ENCODE peak calls at places on chromosomes 7 and 10, in seven cellular contexts. One of them, this sample, is unnamed.

GRCh38 chr7:115548756-115549155 is 481.8 kb downstream of the TFEC start:
- DNase-seq in tibial artery: no peak
- DNase-seq in breast epithelium: no peak
- DNase-seq in CD8-positive, alpha-beta memory T cell: no peak
- DNase-seq in caudate nucleus: no peak
- DNase-seq in neural progenitor cell: no peak
- DNase-seq in colonic mucosa: no peak
- DNase-seq in this sample: no peak

GRCh38 chr7:143892527-143893300 is 9.3 kb downstream of the TCAF1 start:
- DNase-seq in CD8-positive, alpha-beta memory T cell: no peak
- DNase-seq in colonic mucosa: no peak
- DNase-seq in caudate nucleus: no peak
- DNase-seq in tibial artery: no peak
- DNase-seq in neural progenitor cell: peak; percentile 66
- DNase-seq in breast epithelium: no peak
- DNase-seq in this sample: no peak

GRCh38 chr10:114576716-114577115 is 81.4 kb downstream of the ABLIM1 start:
- DNase-seq in breast epithelium: no peak
- DNase-seq in neural progenitor cell: no peak
- DNase-seq in CD8-positive, alpha-beta memory T cell: no peak
- DNase-seq in tibial artery: no peak
- DNase-seq in colonic mucosa: no peak
- DNase-seq in caudate nucleus: no peak
- DNase-seq in this sample: no peak

GRCh38 chr7:85341973-85342372 is 155.1 kb upstream of the SEMA3D start:
- DNase-seq in caudate nucleus: no peak
- DNase-seq in CD8-positive, alpha-beta memory T cell: no peak
- DNase-seq in colonic mucosa: no peak
- DNase-seq in neural progenitor cell: peak; percentile 5
- DNase-seq in tibial artery: no peak
- DNase-seq in breast epithelium: no peak
- DNase-seq in this sample: no peak

GRCh38 chr10:126935263-126935946 is 30.2 kb downstream of the DOCK1 start:
- DNase-seq in tibial artery: no peak
- DNase-seq in CD8-positive, alpha-beta memory T cell: no peak
- DNase-seq in breast epithelium: peak; percentile 17
- DNase-seq in caudate nucleus: no peak
- DNase-seq in neural progenitor cell: no peak
- DNase-seq in colonic mucosa: no peak
- DNase-seq in this sample: no peak

GRCh38 chr7:133850497-133851070 is 276.6 kb upstream of the LRGUK start:
- DNase-seq in neural progenitor cell: no peak
- DNase-seq in colonic mucosa: no peak
- DNase-seq in CD8-positive, alpha-beta memory T cell: no peak
- DNase-seq in tibial artery: no peak
- DNase-seq in caudate nucleus: no peak
- DNase-seq in breast epithelium: no peak
- DNase-seq in this sample: no peak

GRCh38 chr7:129958643-129959479 is 6.1 kb upstream of the UBE2H start:
- DNase-seq in colonic mucosa: peak; percentile 71
- DNase-seq in breast epithelium: no peak
- DNase-seq in tibial artery: no peak
- DNase-seq in caudate nucleus: no peak
- DNase-seq in neural progenitor cell: no peak
- DNase-seq in CD8-positive, alpha-beta memory T cell: no peak
- DNase-seq in this sample: no peak

GRCh38 chr7:2613926-2614613 is 17.7 kb upstream of the TTYH3 start:
- DNase-seq in breast epithelium: no peak
- DNase-seq in colonic mucosa: no peak
- DNase-seq in CD8-positive, alpha-beta memory T cell: no peak
- DNase-seq in caudate nucleus: no peak
- DNase-seq in tibial artery: peak; percentile 87
- DNase-seq in neural progenitor cell: no peak
- DNase-seq in this sample: no peak

GRCh38 chr7:108094933-108095710 is 35.0 kb downstream of the LAMB4 start:
- DNase-seq in colonic mucosa: peak; percentile 77
- DNase-seq in neural progenitor cell: no peak
- DNase-seq in caudate nucleus: no peak
- DNase-seq in breast epithelium: no peak
- DNase-seq in CD8-positive, alpha-beta memory T cell: no peak
- DNase-seq in tibial artery: peak; percentile 43
- DNase-seq in this sample: no peak

GRCh38 chr7:2640858-2641257 is 9.1 kb downstream of the TTYH3 start:
- DNase-seq in tibial artery: no peak
- DNase-seq in CD8-positive, alpha-beta memory T cell: no peak
- DNase-seq in breast epithelium: no peak
- DNase-seq in neural progenitor cell: no peak
- DNase-seq in caudate nucleus: no peak
- DNase-seq in colonic mucosa: no peak
- DNase-seq in this sample: no peak

GRCh38 chr10:133196936-133197758 is 32.9 kb upstream of the UTF1 start:
- DNase-seq in breast epithelium: no peak
- DNase-seq in neural progenitor cell: no peak
- DNase-seq in tibial artery: no peak
- DNase-seq in colonic mucosa: no peak
- DNase-seq in CD8-positive, alpha-beta memory T cell: no peak
- DNase-seq in caudate nucleus: no peak
- DNase-seq in this sample: no peak

GRCh38 chr10:11104772-11105675 is 87.4 kb downstream of the CELF2 start:
- DNase-seq in tibial artery: no peak
- DNase-seq in colonic mucosa: no peak
- DNase-seq in caudate nucleus: no peak
- DNase-seq in CD8-positive, alpha-beta memory T cell: peak; percentile 7
- DNase-seq in breast epithelium: no peak
- DNase-seq in neural progenitor cell: no peak
- DNase-seq in this sample: no peak

GRCh38 chr7:79785556-79785955 is 332.1 kb upstream of the MAGI2 start:
- DNase-seq in CD8-positive, alpha-beta memory T cell: no peak
- DNase-seq in tibial artery: no peak
- DNase-seq in colonic mucosa: no peak
- DNase-seq in neural progenitor cell: no peak
- DNase-seq in caudate nucleus: no peak
- DNase-seq in breast epithelium: no peak
- DNase-seq in this sample: no peak

GRCh38 chr7:149820622-149821190 is 17.5 kb upstream of the ZNF862 start:
- DNase-seq in breast epithelium: no peak
- DNase-seq in caudate nucleus: no peak
- DNase-seq in tibial artery: no peak
- DNase-seq in colonic mucosa: no peak
- DNase-seq in neural progenitor cell: no peak
- DNase-seq in CD8-positive, alpha-beta memory T cell: no peak
- DNase-seq in this sample: no peak

GRCh38 chr7:23604296-23604640 is 7.1 kb downstream of the CCDC126 start:
- DNase-seq in neural progenitor cell: no peak
- DNase-seq in caudate nucleus: no peak
- DNase-seq in breast epithelium: no peak
- DNase-seq in colonic mucosa: no peak
- DNase-seq in CD8-positive, alpha-beta memory T cell: no peak
- DNase-seq in tibial artery: no peak
- DNase-seq in this sample: no peak

GRCh38 chr7:49001610-49002033 is 77.3 kb downstream of the CDC14C start:
- DNase-seq in colonic mucosa: peak; percentile 37
- DNase-seq in tibial artery: no peak
- DNase-seq in breast epithelium: no peak
- DNase-seq in neural progenitor cell: peak; percentile 75
- DNase-seq in CD8-positive, alpha-beta memory T cell: no peak
- DNase-seq in caudate nucleus: no peak
- DNase-seq in this sample: no peak

GRCh38 chr10:124534231-124534798 is 72.7 kb downstream of the LHPP start:
- DNase-seq in caudate nucleus: no peak
- DNase-seq in colonic mucosa: no peak
- DNase-seq in neural progenitor cell: peak; percentile 60
- DNase-seq in breast epithelium: peak; percentile 70
- DNase-seq in tibial artery: peak; percentile 38
- DNase-seq in CD8-positive, alpha-beta memory T cell: no peak
- DNase-seq in this sample: peak; percentile 69

GRCh38 chr10:99681553-99681952 is 22.2 kb downstream of the ENTPD7 start:
- DNase-seq in breast epithelium: no peak
- DNase-seq in caudate nucleus: no peak
- DNase-seq in neural progenitor cell: no peak
- DNase-seq in tibial artery: no peak
- DNase-seq in colonic mucosa: no peak
- DNase-seq in CD8-positive, alpha-beta memory T cell: no peak
- DNase-seq in this sample: no peak

GRCh38 chr7:130151591-130152269 is 53.5 kb downstream of the TMEM209 start:
- DNase-seq in breast epithelium: no peak
- DNase-seq in tibial artery: no peak
- DNase-seq in neural progenitor cell: no peak
- DNase-seq in colonic mucosa: no peak
- DNase-seq in caudate nucleus: no peak
- DNase-seq in CD8-positive, alpha-beta memory T cell: peak; percentile 48
- DNase-seq in this sample: no peak

GRCh38 chr7:30652132-30652531 is 30.1 kb downstream of the CRHR2 start:
- DNase-seq in tibial artery: no peak
- DNase-seq in caudate nucleus: no peak
- DNase-seq in neural progenitor cell: no peak
- DNase-seq in CD8-positive, alpha-beta memory T cell: no peak
- DNase-seq in colonic mucosa: no peak
- DNase-seq in breast epithelium: no peak
- DNase-seq in this sample: no peak

GRCh38 chr10:25758041-25758457 is 176.0 kb upstream of the MYO3A start:
- DNase-seq in CD8-positive, alpha-beta memory T cell: no peak
- DNase-seq in colonic mucosa: no peak
- DNase-seq in caudate nucleus: peak; percentile 26
- DNase-seq in breast epithelium: no peak
- DNase-seq in neural progenitor cell: peak; percentile 59
- DNase-seq in tibial artery: no peak
- DNase-seq in this sample: no peak

GRCh38 chr7:150721970-150722373 is 5.6 kb downstream of the GIMAP1 start:
- DNase-seq in caudate nucleus: no peak
- DNase-seq in breast epithelium: no peak
- DNase-seq in colonic mucosa: no peak
- DNase-seq in neural progenitor cell: no peak
- DNase-seq in CD8-positive, alpha-beta memory T cell: no peak
- DNase-seq in tibial artery: no peak
- DNase-seq in this sample: no peak

GRCh38 chr7:117719377-117719776 is 153.9 kb downstream of the CTTNBP2 start:
- DNase-seq in colonic mucosa: no peak
- DNase-seq in tibial artery: no peak
- DNase-seq in breast epithelium: no peak
- DNase-seq in caudate nucleus: no peak
- DNase-seq in neural progenitor cell: no peak
- DNase-seq in CD8-positive, alpha-beta memory T cell: no peak
- DNase-seq in this sample: no peak

GRCh38 chr7:5776894-5777645 is 4.4 kb downstream of the RNF216 start:
- DNase-seq in neural progenitor cell: no peak
- DNase-seq in CD8-positive, alpha-beta memory T cell: peak; percentile 21
- DNase-seq in colonic mucosa: no peak
- DNase-seq in caudate nucleus: no peak
- DNase-seq in breast epithelium: peak; percentile 17
- DNase-seq in tibial artery: no peak
- DNase-seq in this sample: no peak
- H3K27ac ChIP-seq in neural progenitor cell: no peak overlapping the region
- H3K27ac ChIP-seq in CD8-positive, alpha-beta memory T cell: peak overlapping the region; percentile 1
- H3K27ac ChIP-seq in colonic mucosa: no peak overlapping the region
- H3K27ac ChIP-seq in caudate nucleus: no peak overlapping the region
- H3K27ac ChIP-seq in breast epithelium: no peak overlapping the region
- H3K27ac ChIP-seq in tibial artery: no peak overlapping the region
- H3K27ac ChIP-seq in this sample: no peak overlapping the region

GRCh38 chr7:50206521-50207250 is 97.8 kb upstream of the IKZF1 start:
- DNase-seq in neural progenitor cell: no peak
- DNase-seq in breast epithelium: no peak
- DNase-seq in colonic mucosa: no peak
- DNase-seq in caudate nucleus: no peak
- DNase-seq in tibial artery: no peak
- DNase-seq in CD8-positive, alpha-beta memory T cell: peak; percentile 80
- DNase-seq in this sample: no peak
- H3K27ac ChIP-seq in neural progenitor cell: no peak overlapping the region
- H3K27ac ChIP-seq in breast epithelium: no peak overlapping the region
- H3K27ac ChIP-seq in colonic mucosa: no peak overlapping the region
- H3K27ac ChIP-seq in caudate nucleus: no peak overlapping the region
- H3K27ac ChIP-seq in tibial artery: no peak overlapping the region
- H3K27ac ChIP-seq in CD8-positive, alpha-beta memory T cell: no peak overlapping the region
- H3K27ac ChIP-seq in this sample: no peak overlapping the region

DNA sequence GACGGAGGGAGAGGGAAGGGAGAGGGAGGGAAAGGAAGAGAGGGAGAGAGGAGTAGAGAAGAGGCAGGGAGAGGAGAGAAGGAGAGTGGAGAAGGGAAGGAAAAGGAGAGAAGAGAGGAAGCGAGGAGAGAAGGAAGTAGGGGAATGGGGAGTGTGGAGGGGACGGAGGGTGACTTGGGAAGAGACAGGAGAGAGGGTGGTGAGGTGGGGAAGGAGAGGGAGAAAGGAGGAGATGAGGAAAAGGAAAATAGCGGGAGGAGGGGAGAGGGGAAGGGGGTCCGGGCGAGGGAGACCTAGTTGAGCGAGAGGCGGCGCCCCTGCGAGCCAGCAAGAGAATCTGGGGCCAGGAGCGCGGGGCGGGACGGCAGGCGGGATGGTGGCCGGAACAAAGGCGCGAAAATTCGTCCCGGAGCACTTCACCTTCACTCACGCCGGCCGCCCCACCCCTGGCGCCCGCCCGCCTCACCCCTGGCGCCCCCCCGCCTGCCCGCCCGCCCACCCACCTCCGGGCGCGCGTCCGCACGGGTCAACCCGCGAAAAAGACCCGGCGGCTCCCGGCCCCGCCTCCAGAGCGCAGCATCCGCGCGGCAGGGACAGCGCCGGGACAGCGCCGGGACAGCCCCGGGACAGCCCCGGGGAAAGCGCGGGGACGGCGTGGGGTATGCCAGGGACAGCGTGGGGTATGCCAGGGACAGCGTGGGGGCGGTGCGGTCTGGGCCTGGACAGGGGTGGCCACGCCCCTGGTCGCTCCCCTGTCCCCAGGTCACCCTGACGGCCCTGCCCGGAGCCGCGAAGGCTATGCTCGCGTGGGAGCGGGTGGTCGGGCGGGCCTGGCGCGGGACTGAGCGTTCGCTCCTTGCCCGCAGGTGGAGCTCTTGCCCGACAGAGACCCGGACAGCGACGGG is 4.2 kb downstream of the VSTM2A start:
- DNase-seq in CD8-positive, alpha-beta memory T cell: no peak
- DNase-seq in colonic mucosa: no peak
- DNase-seq in breast epithelium: no peak
- DNase-seq in tibial artery: no peak
- DNase-seq in neural progenitor cell: peak; percentile 89
- DNase-seq in caudate nucleus: no peak
- DNase-seq in this sample: no peak
- H3K27ac ChIP-seq in CD8-positive, alpha-beta memory T cell: no peak overlapping the region
- H3K27ac ChIP-seq in colonic mucosa: no peak overlapping the region
- H3K27ac ChIP-seq in breast epithelium: no peak overlapping the region
- H3K27ac ChIP-seq in tibial artery: no peak overlapping the region
- H3K27ac ChIP-seq in neural progenitor cell: no peak overlapping the region
- H3K27ac ChIP-seq in caudate nucleus: no peak overlapping the region
- H3K27ac ChIP-seq in this sample: no peak overlapping the region

DNA sequence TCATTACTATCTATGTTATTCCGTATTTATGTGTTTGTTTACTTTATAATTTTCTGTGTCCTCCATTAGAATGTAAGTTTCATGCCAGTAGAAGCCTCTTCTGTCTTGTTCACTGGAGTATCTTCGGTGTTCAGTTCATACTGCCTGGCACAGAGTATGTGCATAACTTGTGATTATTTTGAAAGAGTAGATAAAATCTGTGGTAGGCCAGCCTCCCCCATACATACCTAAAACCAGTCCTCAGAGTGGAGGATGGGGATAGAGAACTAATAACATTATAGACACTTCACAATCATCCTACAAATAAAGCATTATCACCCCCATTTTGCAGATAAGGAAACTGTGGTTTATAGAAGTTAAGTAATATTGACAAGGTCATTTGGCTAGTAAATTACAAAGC is 28.0 kb downstream of the VIM start:
- DNase-seq in CD8-positive, alpha-beta memory T cell: no peak
- DNase-seq in neural progenitor cell: no peak
- DNase-seq in colonic mucosa: no peak
- DNase-seq in breast epithelium: no peak
- DNase-seq in tibial artery: no peak
- DNase-seq in caudate nucleus: no peak
- DNase-seq in this sample: no peak
- H3K27ac ChIP-seq in CD8-positive, alpha-beta memory T cell: no peak overlapping the region
- H3K27ac ChIP-seq in neural progenitor cell: no peak overlapping the region
- H3K27ac ChIP-seq in colonic mucosa: no peak overlapping the region
- H3K27ac ChIP-seq in breast epithelium: no peak overlapping the region
- H3K27ac ChIP-seq in tibial artery: no peak overlapping the region
- H3K27ac ChIP-seq in caudate nucleus: no peak overlapping the region
- H3K27ac ChIP-seq in this sample: no peak overlapping the region